ENCODE peak calls at places on chromosomes 5 and 9, in ten cellular contexts. One of them, this sample, is unnamed. For H3K9me3, the result is how much of the 10 kb centered on the place peaks cover.

GRCh38 chr9:91611582-91611981 is 187.9 kb upstream of the NFIL3 start:
- DNase-seq in lung: no peak
- DNase-seq in IMR-90: peak
- DNase-seq in psoas muscle: no peak
- DNase-seq in tibial artery: no peak
- DNase-seq in upper lobe of right lung: no peak
- DNase-seq in body of pancreas: no peak
- DNase-seq in kidney: no peak
- DNase-seq in upper lobe of left lung: no peak
- DNase-seq in heart right ventricle: no peak
- DNase-seq in this sample: no peak

GRCh38 chr5:143054480-143054941 is 284.3 kb downstream of the ARHGAP26 start:
- DNase-seq in body of pancreas: no peak
- DNase-seq in IMR-90: peak
- DNase-seq in kidney: no peak
- DNase-seq in heart right ventricle: no peak
- DNase-seq in upper lobe of right lung: no peak
- DNase-seq in psoas muscle: no peak
- DNase-seq in tibial artery: no peak
- DNase-seq in lung: no peak
- DNase-seq in upper lobe of left lung: no peak
- DNase-seq in this sample: no peak

GRCh38 chr9:124353811-124354274 is 61.4 kb downstream of the PSMB7 start:
- DNase-seq in upper lobe of right lung: no peak
- DNase-seq in heart right ventricle: no peak
- DNase-seq in tibial artery: no peak
- DNase-seq in lung: no peak
- DNase-seq in IMR-90: peak
- DNase-seq in body of pancreas: no peak
- DNase-seq in psoas muscle: no peak
- DNase-seq in kidney: peak
- DNase-seq in upper lobe of left lung: peak
- DNase-seq in this sample: no peak

GRCh38 chr9:104923740-104924139 is 4.2 kb downstream of the ABCA1 start:
- DNase-seq in psoas muscle: no peak
- DNase-seq in IMR-90: no peak
- DNase-seq in tibial artery: no peak
- DNase-seq in upper lobe of right lung: no peak
- DNase-seq in upper lobe of left lung: no peak
- DNase-seq in kidney: no peak
- DNase-seq in body of pancreas: no peak
- DNase-seq in heart right ventricle: no peak
- DNase-seq in lung: no peak
- DNase-seq in this sample: no peak

GRCh38 chr5:125888358-125888757 is 534.9 kb upstream of the GRAMD2B start:
- DNase-seq in tibial artery: no peak
- DNase-seq in upper lobe of right lung: no peak
- DNase-seq in upper lobe of left lung: no peak
- DNase-seq in lung: no peak
- DNase-seq in heart right ventricle: no peak
- DNase-seq in body of pancreas: no peak
- DNase-seq in kidney: no peak
- DNase-seq in IMR-90: no peak
- DNase-seq in psoas muscle: no peak
- DNase-seq in this sample: no peak

GRCh38 chr5:173882632-173883031 is 5.5 kb upstream of the CPEB4 start:
- DNase-seq in heart right ventricle: no peak
- DNase-seq in tibial artery: no peak
- DNase-seq in kidney: no peak
- DNase-seq in upper lobe of right lung: no peak
- DNase-seq in lung: no peak
- DNase-seq in upper lobe of left lung: no peak
- DNase-seq in psoas muscle: no peak
- DNase-seq in IMR-90: peak
- DNase-seq in body of pancreas: no peak
- DNase-seq in this sample: no peak

GRCh38 chr9:99121604-99122003 is 16.7 kb downstream of the TGFBR1 start:
- DNase-seq in upper lobe of right lung: no peak
- DNase-seq in tibial artery: no peak
- DNase-seq in lung: no peak
- DNase-seq in psoas muscle: no peak
- DNase-seq in heart right ventricle: no peak
- DNase-seq in body of pancreas: no peak
- DNase-seq in IMR-90: no peak
- DNase-seq in upper lobe of left lung: no peak
- DNase-seq in kidney: no peak
- DNase-seq in this sample: no peak

GRCh38 chr9:133227242-133227860 is 18.3 kb upstream of the OBP2B start:
- DNase-seq in tibial artery: no peak
- DNase-seq in lung: no peak
- DNase-seq in upper lobe of left lung: no peak
- DNase-seq in heart right ventricle: no peak
- DNase-seq in kidney: peak
- DNase-seq in upper lobe of right lung: no peak
- DNase-seq in body of pancreas: peak
- DNase-seq in IMR-90: no peak
- DNase-seq in psoas muscle: no peak
- DNase-seq in this sample: no peak

GRCh38 chr9:134398756-134399155 is 72.5 kb downstream of the RXRA start:
- DNase-seq in body of pancreas: no peak
- DNase-seq in upper lobe of right lung: no peak
- DNase-seq in psoas muscle: no peak
- DNase-seq in kidney: no peak
- DNase-seq in tibial artery: no peak
- DNase-seq in lung: no peak
- DNase-seq in heart right ventricle: no peak
- DNase-seq in upper lobe of left lung: no peak
- DNase-seq in IMR-90: no peak
- DNase-seq in this sample: no peak

GRCh38 chr9:134402182-134402581 is 75.9 kb downstream of the RXRA start:
- DNase-seq in kidney: no peak
- DNase-seq in body of pancreas: no peak
- DNase-seq in lung: no peak
- DNase-seq in upper lobe of left lung: no peak
- DNase-seq in heart right ventricle: no peak
- DNase-seq in upper lobe of right lung: no peak
- DNase-seq in psoas muscle: no peak
- DNase-seq in IMR-90: no peak
- DNase-seq in tibial artery: no peak
- DNase-seq in this sample: no peak

GRCh38 chr9:134400283-134400682 is 74.0 kb downstream of the RXRA start:
- DNase-seq in heart right ventricle: no peak
- DNase-seq in upper lobe of right lung: no peak
- DNase-seq in lung: no peak
- DNase-seq in body of pancreas: no peak
- DNase-seq in upper lobe of left lung: no peak
- DNase-seq in tibial artery: no peak
- DNase-seq in psoas muscle: no peak
- DNase-seq in kidney: no peak
- DNase-seq in IMR-90: no peak
- DNase-seq in this sample: no peak

GRCh38 chr9:134401391-134401790 is 75.1 kb downstream of the RXRA start:
- DNase-seq in body of pancreas: no peak
- DNase-seq in lung: no peak
- DNase-seq in tibial artery: no peak
- DNase-seq in IMR-90: no peak
- DNase-seq in psoas muscle: no peak
- DNase-seq in kidney: no peak
- DNase-seq in upper lobe of right lung: no peak
- DNase-seq in upper lobe of left lung: no peak
- DNase-seq in heart right ventricle: no peak
- DNase-seq in this sample: no peak

DNA sequence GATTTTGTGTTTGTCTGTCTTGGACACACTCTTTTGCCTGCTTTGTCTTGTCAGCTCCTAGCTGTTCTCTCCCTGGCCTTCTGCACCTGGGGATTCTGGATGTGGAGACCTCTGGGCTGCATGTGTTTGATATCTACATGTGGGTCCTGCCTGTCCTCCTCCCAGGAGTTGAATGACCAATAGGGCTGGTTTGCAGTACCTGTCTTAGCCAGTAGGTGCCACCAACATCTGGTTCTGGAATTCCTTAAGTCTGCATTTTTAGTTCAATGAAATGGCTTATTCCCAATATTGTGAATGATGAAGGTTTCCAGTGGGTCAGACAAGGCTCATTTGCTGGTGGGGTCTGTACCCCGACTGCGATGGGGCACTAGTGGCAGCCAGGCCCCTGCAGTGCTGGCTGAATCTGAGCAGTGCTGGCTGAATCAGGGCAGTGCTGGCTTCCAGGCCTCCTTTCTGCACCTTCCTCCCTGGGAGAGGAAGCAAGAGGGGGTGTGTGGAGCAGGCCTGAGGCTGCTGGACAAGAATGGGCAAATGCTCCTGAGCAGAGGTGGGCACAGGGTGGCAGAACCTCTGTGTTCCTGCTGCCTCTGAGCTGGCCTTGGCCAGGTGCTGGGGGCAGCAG is 73.3 kb downstream of the RXRA start:
- DNase-seq in upper lobe of right lung: no peak
- DNase-seq in IMR-90: peak
- DNase-seq in upper lobe of left lung: no peak
- DNase-seq in tibial artery: no peak
- DNase-seq in body of pancreas: no peak
- DNase-seq in heart right ventricle: no peak
- DNase-seq in kidney: no peak
- DNase-seq in lung: no peak
- DNase-seq in psoas muscle: no peak
- DNase-seq in this sample: no peak
- TF ChIP-seq CTCF in upper lobe of right lung: peak
- TF ChIP-seq CTCF in IMR-90: peak
- TF ChIP-seq CTCF in upper lobe of left lung: peak
- TF ChIP-seq CTCF in tibial artery: peak
- TF ChIP-seq CTCF in body of pancreas: peak
- TF ChIP-seq CTCF in heart right ventricle: peak
- TF ChIP-seq CTCF in kidney: peak
- TF ChIP-seq CTCF in lung: no peak
- TF ChIP-seq CTCF in psoas muscle: peak
- TF ChIP-seq CTCF in this sample: no peak

GRCh38 chr5:172733179-172733973 is 37.6 kb downstream of the DUSP1 start:
- DNase-seq in upper lobe of right lung: peak
- DNase-seq in body of pancreas: peak
- DNase-seq in upper lobe of left lung: peak
- DNase-seq in heart right ventricle: peak
- DNase-seq in tibial artery: peak
- DNase-seq in IMR-90: peak
- DNase-seq in lung: peak
- DNase-seq in psoas muscle: peak
- DNase-seq in kidney: peak
- DNase-seq in this sample: peak

GRCh38 chr5:172731286-172732073 is 39.5 kb downstream of the DUSP1 start:
- DNase-seq in tibial artery: peak
- DNase-seq in upper lobe of right lung: peak
- DNase-seq in IMR-90: no peak
- DNase-seq in kidney: peak
- DNase-seq in body of pancreas: peak
- DNase-seq in lung: peak
- DNase-seq in upper lobe of left lung: peak
- DNase-seq in heart right ventricle: no peak
- DNase-seq in psoas muscle: no peak
- DNase-seq in this sample: no peak

GRCh38 chr5:172733974-172734346 is 37.0 kb downstream of the DUSP1 start:
- DNase-seq in heart right ventricle: no peak
- DNase-seq in upper lobe of right lung: no peak
- DNase-seq in lung: no peak
- DNase-seq in upper lobe of left lung: no peak
- DNase-seq in kidney: no peak
- DNase-seq in tibial artery: no peak
- DNase-seq in body of pancreas: no peak
- DNase-seq in psoas muscle: no peak
- DNase-seq in IMR-90: no peak
- DNase-seq in this sample: no peak

GRCh38 chr5:172730222-172730621 is 40.8 kb downstream of the DUSP1 start:
- DNase-seq in body of pancreas: no peak
- DNase-seq in lung: no peak
- DNase-seq in tibial artery: peak
- DNase-seq in kidney: no peak
- DNase-seq in upper lobe of left lung: peak
- DNase-seq in IMR-90: no peak
- DNase-seq in upper lobe of right lung: no peak
- DNase-seq in heart right ventricle: no peak
- DNase-seq in psoas muscle: no peak
- DNase-seq in this sample: no peak

DNA sequence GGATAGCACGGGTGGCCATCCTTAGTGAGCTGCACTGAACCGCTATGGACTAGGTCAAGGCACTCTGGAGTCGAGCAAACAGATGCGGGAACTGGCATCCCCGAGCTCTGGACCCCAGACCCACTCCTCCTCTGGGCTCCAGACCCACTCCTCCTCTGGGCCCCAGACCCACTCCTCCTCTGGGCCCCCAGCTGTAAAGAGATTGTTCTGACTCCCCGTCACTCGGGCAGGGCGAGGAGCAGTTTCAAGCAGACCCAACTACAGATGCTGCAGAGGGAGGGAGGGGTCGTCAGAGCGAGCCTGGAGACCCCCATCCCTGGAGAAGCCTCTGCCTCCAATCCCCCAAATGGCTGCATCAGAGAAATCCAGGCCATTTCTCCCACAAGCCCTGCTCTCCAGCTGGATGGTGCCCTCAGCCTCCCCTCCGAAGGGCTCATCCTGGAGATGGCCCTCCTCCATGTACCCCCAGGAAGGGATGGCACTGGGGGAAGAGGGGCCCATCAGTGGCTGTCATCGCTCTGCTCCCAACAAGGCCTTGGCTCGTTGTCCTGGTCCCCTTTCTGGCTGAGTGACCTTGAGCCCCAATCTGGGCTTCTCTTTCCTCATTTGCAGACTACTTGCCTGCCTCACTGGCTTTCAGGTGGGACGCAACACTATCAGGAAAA is 38.7 kb downstream of the DUSP1 start:
- DNase-seq in body of pancreas: no peak
- DNase-seq in lung: no peak
- DNase-seq in IMR-90: no peak
- DNase-seq in upper lobe of left lung: no peak
- DNase-seq in psoas muscle: no peak
- DNase-seq in kidney: peak
- DNase-seq in upper lobe of right lung: no peak
- DNase-seq in tibial artery: peak
- DNase-seq in heart right ventricle: no peak
- DNase-seq in this sample: no peak
- H3K27ac ChIP-seq in body of pancreas: peak
- H3K27ac ChIP-seq in lung: peak
- H3K27ac ChIP-seq in IMR-90: no peak
- H3K27ac ChIP-seq in upper lobe of left lung: peak
- H3K27ac ChIP-seq in psoas muscle: peak
- H3K27ac ChIP-seq in kidney: peak
- H3K27ac ChIP-seq in upper lobe of right lung: peak
- H3K27ac ChIP-seq in tibial artery: peak
- H3K27ac ChIP-seq in heart right ventricle: peak
- H3K27ac ChIP-seq in this sample: peak

DNA sequence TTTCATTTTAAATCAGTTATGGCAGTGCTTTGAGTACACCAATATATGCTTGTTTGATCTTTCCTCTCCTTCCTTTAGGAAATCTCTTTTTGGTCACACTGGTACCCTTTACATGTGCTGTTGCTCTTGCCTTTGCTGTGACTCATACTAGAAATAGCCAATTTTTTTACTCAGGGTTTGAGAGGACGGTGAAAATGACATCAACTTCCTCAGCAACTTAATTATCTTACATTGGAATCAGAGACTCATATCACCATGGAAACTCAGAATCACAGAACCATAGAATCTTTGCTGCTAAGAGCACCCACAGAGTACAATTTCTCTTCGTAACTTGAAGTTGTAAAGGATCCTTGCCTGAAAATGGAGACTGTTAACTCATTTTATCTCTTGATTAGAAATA is 13.8 kb upstream of the ZNF300 start:
- DNase-seq in lung: no peak
- DNase-seq in upper lobe of right lung: no peak
- DNase-seq in psoas muscle: no peak
- DNase-seq in upper lobe of left lung: no peak
- DNase-seq in kidney: no peak
- DNase-seq in IMR-90: peak
- DNase-seq in heart right ventricle: no peak
- DNase-seq in body of pancreas: no peak
- DNase-seq in tibial artery: no peak
- DNase-seq in this sample: no peak
- H3K9me3 ChIP-seq in lung: under half
- H3K9me3 ChIP-seq in upper lobe of right lung: under half
- H3K9me3 ChIP-seq in psoas muscle: half or more
- H3K9me3 ChIP-seq in upper lobe of left lung: half or more
- H3K9me3 ChIP-seq in kidney: under half
- H3K9me3 ChIP-seq in IMR-90: under half
- H3K9me3 ChIP-seq in heart right ventricle: under half
- H3K9me3 ChIP-seq in body of pancreas: under half
- H3K9me3 ChIP-seq in tibial artery: under half
- H3K9me3 ChIP-seq in this sample: under half

DNA sequence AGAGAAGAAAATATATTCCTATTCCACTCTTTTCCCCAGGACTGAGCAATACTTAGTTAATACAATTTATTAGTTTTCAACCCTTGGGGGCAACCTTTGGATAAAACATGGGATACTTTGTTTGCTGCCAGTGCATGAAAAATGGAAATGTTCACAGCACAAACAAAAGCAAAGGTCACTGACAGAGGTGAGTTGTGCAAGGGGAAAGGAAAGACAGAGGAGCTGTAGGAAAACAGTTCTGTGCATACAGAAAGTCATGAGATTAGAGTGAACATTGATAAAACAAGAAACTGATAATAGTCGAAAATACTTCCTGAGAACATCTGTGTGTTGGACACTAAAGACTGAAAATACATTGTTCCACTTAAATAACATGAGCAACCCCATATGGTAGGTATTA is 779.8 kb downstream of the TLE4 start:
- DNase-seq in tibial artery: no peak
- DNase-seq in upper lobe of right lung: no peak
- DNase-seq in body of pancreas: no peak
- DNase-seq in IMR-90: no peak
- DNase-seq in upper lobe of left lung: no peak
- DNase-seq in heart right ventricle: no peak
- DNase-seq in lung: no peak
- DNase-seq in psoas muscle: no peak
- DNase-seq in kidney: no peak
- DNase-seq in this sample: no peak
- TF ChIP-seq CTCF in tibial artery: no peak
- TF ChIP-seq CTCF in upper lobe of right lung: no peak
- TF ChIP-seq CTCF in body of pancreas: no peak
- TF ChIP-seq CTCF in IMR-90: no peak
- TF ChIP-seq CTCF in upper lobe of left lung: no peak
- TF ChIP-seq CTCF in heart right ventricle: no peak
- TF ChIP-seq CTCF in lung: no peak
- TF ChIP-seq CTCF in psoas muscle: no peak
- TF ChIP-seq CTCF in kidney: no peak
- TF ChIP-seq CTCF in this sample: no peak

This sample was measured in right atrium auricular region.